ENCODE peak calls at places on chromosomes 2 and 18, in seven cellular contexts. One of them, this sample, is unnamed.

GRCh38 chr2:207955456-207955855 is 69.9 kb downstream of the PLEKHM3 start:
- DNase-seq in kidney tubule cell: no peak
- DNase-seq in effector memory CD8-positive, alpha-beta T cell: no peak
- DNase-seq in iris pigment epithelial cell: no peak
- DNase-seq in neuronal stem cell: no peak
- DNase-seq in endodermal cell: no peak
- DNase-seq in MM.1S: no peak
- DNase-seq in this sample: no peak

GRCh38 chr2:27728081-27728858 is 43.2 kb upstream of the MRPL33 start:
- DNase-seq in iris pigment epithelial cell: no peak
- DNase-seq in endodermal cell: no peak
- DNase-seq in effector memory CD8-positive, alpha-beta T cell: no peak
- DNase-seq in kidney tubule cell: no peak
- DNase-seq in MM.1S: no peak
- DNase-seq in neuronal stem cell: no peak
- DNase-seq in this sample: no peak

GRCh38 chr2:37324786-37325624 is at the start of gene PRKD3:
- DNase-seq in MM.1S: peak; percentile 76
- DNase-seq in neuronal stem cell: no peak
- DNase-seq in effector memory CD8-positive, alpha-beta T cell: peak; percentile 32
- DNase-seq in kidney tubule cell: peak; percentile 79
- DNase-seq in endodermal cell: peak; percentile 91
- DNase-seq in iris pigment epithelial cell: peak; percentile 45
- DNase-seq in this sample: peak; percentile 74

GRCh38 chr2:160783481-160783880 is 289.9 kb upstream of the RBMS1 start:
- DNase-seq in neuronal stem cell: no peak
- DNase-seq in endodermal cell: no peak
- DNase-seq in kidney tubule cell: no peak
- DNase-seq in effector memory CD8-positive, alpha-beta T cell: no peak
- DNase-seq in iris pigment epithelial cell: peak; percentile 32
- DNase-seq in MM.1S: no peak
- DNase-seq in this sample: no peak

GRCh38 chr2:101418704-101419663 is 31.7 kb upstream of the CREG2 start:
- DNase-seq in MM.1S: peak; percentile 33
- DNase-seq in kidney tubule cell: peak; percentile 66
- DNase-seq in neuronal stem cell: peak; percentile 18
- DNase-seq in iris pigment epithelial cell: peak; percentile 75
- DNase-seq in effector memory CD8-positive, alpha-beta T cell: peak; percentile 60
- DNase-seq in endodermal cell: peak; percentile 74
- DNase-seq in this sample: no peak

GRCh38 chr2:222241471-222241870 is 57.3 kb downstream of the PAX3 start:
- DNase-seq in MM.1S: no peak
- DNase-seq in iris pigment epithelial cell: no peak
- DNase-seq in kidney tubule cell: no peak
- DNase-seq in effector memory CD8-positive, alpha-beta T cell: no peak
- DNase-seq in neuronal stem cell: no peak
- DNase-seq in endodermal cell: no peak
- DNase-seq in this sample: no peak

GRCh38 chr18:75168654-75169053 is 40.3 kb downstream of the PTGR3 start:
- DNase-seq in kidney tubule cell: no peak
- DNase-seq in MM.1S: no peak
- DNase-seq in effector memory CD8-positive, alpha-beta T cell: no peak
- DNase-seq in neuronal stem cell: no peak
- DNase-seq in iris pigment epithelial cell: no peak
- DNase-seq in endodermal cell: no peak
- DNase-seq in this sample: no peak

GRCh38 chr2:235418918-235419317 is 74.9 kb upstream of the AGAP1 start:
- DNase-seq in neuronal stem cell: no peak
- DNase-seq in kidney tubule cell: no peak
- DNase-seq in effector memory CD8-positive, alpha-beta T cell: no peak
- DNase-seq in iris pigment epithelial cell: no peak
- DNase-seq in endodermal cell: no peak
- DNase-seq in MM.1S: no peak
- DNase-seq in this sample: no peak

GRCh38 chr18:50142441-50143120 is 52.4 kb downstream of the MYO5B start:
- DNase-seq in iris pigment epithelial cell: no peak
- DNase-seq in neuronal stem cell: no peak
- DNase-seq in kidney tubule cell: peak; percentile 93
- DNase-seq in MM.1S: peak; percentile 37
- DNase-seq in effector memory CD8-positive, alpha-beta T cell: no peak
- DNase-seq in endodermal cell: no peak
- DNase-seq in this sample: no peak

GRCh38 chr18:32764611-32765244 is 8.1 kb downstream of the KLHL14 start:
- DNase-seq in effector memory CD8-positive, alpha-beta T cell: no peak
- DNase-seq in kidney tubule cell: no peak
- DNase-seq in iris pigment epithelial cell: no peak
- DNase-seq in MM.1S: no peak
- DNase-seq in neuronal stem cell: no peak
- DNase-seq in endodermal cell: no peak
- DNase-seq in this sample: no peak

This sample was measured in ELF-1.